ENCODE peak calls at places on chromosome 10, in seven cellular contexts. One of them, this sample, is unnamed.

GRCh38 chr10:21002097-21002878 is 105.2 kb upstream of the NEBL start:
- DNase-seq in AG09309: no peak
- DNase-seq in adrenal gland: no peak
- DNase-seq in AG10803: no peak
- DNase-seq in fibroblast of mammary gland: peak
- DNase-seq in H1: no peak
- DNase-seq in cardiac muscle cell: peak
- DNase-seq in this sample: peak

GRCh38 chr10:86944471-86944870 is 12.9 kb downstream of the MMRN2 start:
- DNase-seq in AG09309: no peak
- DNase-seq in adrenal gland: no peak
- DNase-seq in AG10803: peak
- DNase-seq in fibroblast of mammary gland: peak
- DNase-seq in H1: no peak
- DNase-seq in cardiac muscle cell: no peak
- DNase-seq in this sample: peak

GRCh38 chr10:8336629-8337331 is 282.3 kb downstream of the GATA3 start:
- DNase-seq in AG09309: no peak
- DNase-seq in adrenal gland: no peak
- DNase-seq in AG10803: no peak
- DNase-seq in fibroblast of mammary gland: no peak
- DNase-seq in H1: no peak
- DNase-seq in cardiac muscle cell: no peak
- DNase-seq in this sample: no peak

GRCh38 chr10:91051834-91052233 is 130.9 kb upstream of the ANKRD1 start:
- DNase-seq in AG09309: no peak
- DNase-seq in adrenal gland: peak
- DNase-seq in AG10803: peak
- DNase-seq in fibroblast of mammary gland: peak
- DNase-seq in H1: no peak
- DNase-seq in cardiac muscle cell: peak
- DNase-seq in this sample: peak

GRCh38 chr10:89283174-89283987 is 18.5 kb upstream of the IFIT2 start:
- DNase-seq in AG09309: no peak
- DNase-seq in adrenal gland: no peak
- DNase-seq in AG10803: peak
- DNase-seq in fibroblast of mammary gland: peak
- DNase-seq in H1: no peak
- DNase-seq in cardiac muscle cell: peak
- DNase-seq in this sample: peak

GRCh38 chr10:91424016-91424415 is 13.9 kb downstream of the HECTD2 start:
- DNase-seq in AG09309: no peak
- DNase-seq in adrenal gland: no peak
- DNase-seq in AG10803: peak
- DNase-seq in fibroblast of mammary gland: peak
- DNase-seq in H1: no peak
- DNase-seq in cardiac muscle cell: no peak
- DNase-seq in this sample: no peak

GRCh38 chr10:132939957-132940790 is 2.2 kb downstream of the CFAP46 start:
- DNase-seq in AG09309: no peak
- DNase-seq in adrenal gland: peak
- DNase-seq in AG10803: peak
- DNase-seq in fibroblast of mammary gland: peak
- DNase-seq in H1: no peak
- DNase-seq in cardiac muscle cell: peak
- DNase-seq in this sample: peak

GRCh38 chr10:106866244-106866845 is 298.2 kb downstream of the SORCS1 start:
- DNase-seq in AG09309: no peak
- DNase-seq in adrenal gland: no peak
- DNase-seq in AG10803: no peak
- DNase-seq in fibroblast of mammary gland: no peak
- DNase-seq in H1: no peak
- DNase-seq in cardiac muscle cell: no peak
- DNase-seq in this sample: no peak

GRCh38 chr10:3887885-3888476 is 103.0 kb upstream of the KLF6 start:
- DNase-seq in AG09309: peak
- DNase-seq in adrenal gland: peak
- DNase-seq in AG10803: peak
- DNase-seq in fibroblast of mammary gland: peak
- DNase-seq in H1: peak
- DNase-seq in cardiac muscle cell: peak
- DNase-seq in this sample: peak

GRCh38 chr10:118701529-118702323 is 53.0 kb downstream of the CACUL1 start:
- DNase-seq in AG09309: no peak
- DNase-seq in adrenal gland: no peak
- DNase-seq in AG10803: peak
- DNase-seq in fibroblast of mammary gland: peak
- DNase-seq in H1: no peak
- DNase-seq in cardiac muscle cell: no peak
- DNase-seq in this sample: no peak

GRCh38 chr10:88682491-88682890 is 18.2 kb downstream of the LIPF start:
- DNase-seq in AG09309: no peak
- DNase-seq in adrenal gland: no peak
- DNase-seq in AG10803: no peak
- DNase-seq in fibroblast of mammary gland: no peak
- DNase-seq in H1: no peak
- DNase-seq in cardiac muscle cell: peak
- DNase-seq in this sample: no peak

GRCh38 chr10:3897156-3897555 is 112.1 kb upstream of the KLF6 start:
- DNase-seq in AG09309: no peak
- DNase-seq in adrenal gland: no peak
- DNase-seq in AG10803: peak
- DNase-seq in fibroblast of mammary gland: peak
- DNase-seq in H1: no peak
- DNase-seq in cardiac muscle cell: peak
- DNase-seq in this sample: peak

GRCh38 chr10:20993387-20994170 is 96.5 kb upstream of the NEBL start:
- DNase-seq in AG09309: no peak
- DNase-seq in adrenal gland: no peak
- DNase-seq in AG10803: peak
- DNase-seq in fibroblast of mammary gland: peak
- DNase-seq in H1: no peak
- DNase-seq in cardiac muscle cell: no peak
- DNase-seq in this sample: no peak

GRCh38 chr10:114349505-114350211 is 54.6 kb downstream of the AFAP1L2 start:
- DNase-seq in AG09309: no peak
- DNase-seq in adrenal gland: no peak
- DNase-seq in AG10803: no peak
- DNase-seq in fibroblast of mammary gland: no peak
- DNase-seq in H1: no peak
- DNase-seq in cardiac muscle cell: no peak
- DNase-seq in this sample: no peak

GRCh38 chr10:93417264-93417663 is 64.9 kb downstream of the MYOF start:
- DNase-seq in AG09309: no peak
- DNase-seq in adrenal gland: no peak
- DNase-seq in AG10803: no peak
- DNase-seq in fibroblast of mammary gland: no peak
- DNase-seq in H1: no peak
- DNase-seq in cardiac muscle cell: no peak
- DNase-seq in this sample: no peak

GRCh38 chr10:7192831-7193348 is 217.9 kb downstream of the SFMBT2 start:
- DNase-seq in AG09309: no peak
- DNase-seq in adrenal gland: no peak
- DNase-seq in AG10803: no peak
- DNase-seq in fibroblast of mammary gland: no peak
- DNase-seq in H1: no peak
- DNase-seq in cardiac muscle cell: no peak
- DNase-seq in this sample: no peak

GRCh38 chr10:84762754-84763394 is 434.5 kb downstream of the CCSER2 start:
- DNase-seq in AG09309: no peak
- DNase-seq in adrenal gland: no peak
- DNase-seq in AG10803: no peak
- DNase-seq in fibroblast of mammary gland: no peak
- DNase-seq in H1: no peak
- DNase-seq in cardiac muscle cell: no peak
- DNase-seq in this sample: no peak

GRCh38 chr10:19817251-19818046 is 1.2 kb downstream of the PLXDC2 start:
- DNase-seq in AG09309: no peak
- DNase-seq in adrenal gland: peak
- DNase-seq in AG10803: no peak
- DNase-seq in fibroblast of mammary gland: no peak
- DNase-seq in H1: peak
- DNase-seq in cardiac muscle cell: peak
- DNase-seq in this sample: no peak

GRCh38 chr10:88540355-88540754 is 42.8 kb downstream of the RNLS start:
- DNase-seq in AG09309: no peak
- DNase-seq in adrenal gland: no peak
- DNase-seq in AG10803: peak
- DNase-seq in fibroblast of mammary gland: no peak
- DNase-seq in H1: no peak
- DNase-seq in cardiac muscle cell: no peak
- DNase-seq in this sample: no peak

GRCh38 chr10:131812012-131812403 is 88.8 kb upstream of the PPP2R2D start:
- DNase-seq in AG09309: no peak
- DNase-seq in adrenal gland: no peak
- DNase-seq in AG10803: no peak
- DNase-seq in fibroblast of mammary gland: no peak
- DNase-seq in H1: no peak
- DNase-seq in cardiac muscle cell: no peak
- DNase-seq in this sample: no peak

GRCh38 chr10:6202098-6202683 is 541 bp upstream of the PFKFB3 start:
- DNase-seq in AG09309: no peak
- DNase-seq in adrenal gland: peak
- DNase-seq in AG10803: no peak
- DNase-seq in fibroblast of mammary gland: no peak
- DNase-seq in H1: no peak
- DNase-seq in cardiac muscle cell: no peak
- DNase-seq in this sample: no peak

GRCh38 chr10:43857206-43857952 is 208.7 kb upstream of the ZNF32 start:
- DNase-seq in AG09309: peak
- DNase-seq in adrenal gland: no peak
- DNase-seq in AG10803: peak
- DNase-seq in fibroblast of mammary gland: peak
- DNase-seq in H1: no peak
- DNase-seq in cardiac muscle cell: peak
- DNase-seq in this sample: peak

GRCh38 chr10:17740668-17741067 is 11.3 kb upstream of the TMEM236 start:
- DNase-seq in AG09309: no peak
- DNase-seq in adrenal gland: no peak
- DNase-seq in AG10803: no peak
- DNase-seq in fibroblast of mammary gland: no peak
- DNase-seq in H1: no peak
- DNase-seq in cardiac muscle cell: no peak
- DNase-seq in this sample: no peak

GRCh38 chr10:128976886-128977285 is 490.2 kb upstream of the MGMT start:
- DNase-seq in AG09309: no peak
- DNase-seq in adrenal gland: no peak
- DNase-seq in AG10803: no peak
- DNase-seq in fibroblast of mammary gland: no peak
- DNase-seq in H1: no peak
- DNase-seq in cardiac muscle cell: no peak
- DNase-seq in this sample: no peak
- TF ChIP-seq CTCF in AG09309: no peak
- TF ChIP-seq CTCF in adrenal gland: no peak
- TF ChIP-seq CTCF in AG10803: no peak
- TF ChIP-seq CTCF in fibroblast of mammary gland: no peak
- TF ChIP-seq CTCF in H1: no peak
- TF ChIP-seq CTCF in cardiac muscle cell: no peak
- TF ChIP-seq CTCF in this sample: no peak

GRCh38 chr10:128470302-128470962 is 344.2 kb upstream of the MKI67 start:
- DNase-seq in AG09309: no peak
- DNase-seq in adrenal gland: no peak
- DNase-seq in AG10803: no peak
- DNase-seq in fibroblast of mammary gland: no peak
- DNase-seq in H1: no peak
- DNase-seq in cardiac muscle cell: no peak
- DNase-seq in this sample: no peak
- TF ChIP-seq CTCF in AG09309: no peak
- TF ChIP-seq CTCF in adrenal gland: no peak
- TF ChIP-seq CTCF in AG10803: no peak
- TF ChIP-seq CTCF in fibroblast of mammary gland: no peak
- TF ChIP-seq CTCF in H1: no peak
- TF ChIP-seq CTCF in cardiac muscle cell: no peak
- TF ChIP-seq CTCF in this sample: no peak

DNA sequence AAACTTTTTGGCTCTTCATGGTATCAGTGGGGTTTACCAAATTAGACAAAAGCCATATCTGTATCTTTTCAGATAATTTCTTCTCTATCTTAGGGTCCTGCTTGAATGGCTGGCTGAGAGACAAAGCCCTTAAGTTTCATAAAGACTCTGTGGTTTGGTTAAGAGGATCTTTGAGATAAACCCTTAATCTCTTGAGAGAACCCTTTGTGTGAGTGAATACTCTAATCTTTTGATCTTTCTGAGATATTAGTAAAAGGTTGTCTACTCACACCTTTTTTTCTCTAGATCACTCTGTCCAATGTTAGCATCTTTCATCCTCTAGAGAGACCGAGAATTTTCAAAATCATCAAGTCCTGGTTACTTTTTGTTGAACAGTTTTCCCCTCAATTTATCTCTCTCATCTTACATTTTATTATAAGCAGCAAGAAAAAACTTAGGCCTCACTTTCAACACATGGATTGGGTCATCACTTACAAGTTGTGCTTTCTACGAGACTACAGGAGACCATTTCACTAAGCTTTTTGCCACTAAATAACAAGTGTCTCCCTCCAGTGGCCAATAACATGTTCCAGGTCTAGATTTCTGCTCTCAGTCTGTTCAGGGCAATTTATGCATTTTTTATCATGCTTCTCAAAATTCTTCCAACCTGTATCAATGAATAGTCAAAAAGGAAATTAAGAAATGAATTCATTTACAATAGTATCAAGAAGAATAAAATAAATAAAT is 28.4 kb downstream of the DNAJC9 start:
- DNase-seq in AG09309: no peak
- DNase-seq in adrenal gland: no peak
- DNase-seq in AG10803: peak
- DNase-seq in fibroblast of mammary gland: peak
- DNase-seq in H1: no peak
- DNase-seq in cardiac muscle cell: peak
- DNase-seq in this sample: peak
- TF ChIP-seq CTCF in AG09309: peak
- TF ChIP-seq CTCF in adrenal gland: no peak
- TF ChIP-seq CTCF in AG10803: peak
- TF ChIP-seq CTCF in fibroblast of mammary gland: peak
- TF ChIP-seq CTCF in H1: peak
- TF ChIP-seq CTCF in cardiac muscle cell: peak
- TF ChIP-seq CTCF in this sample: peak

DNA sequence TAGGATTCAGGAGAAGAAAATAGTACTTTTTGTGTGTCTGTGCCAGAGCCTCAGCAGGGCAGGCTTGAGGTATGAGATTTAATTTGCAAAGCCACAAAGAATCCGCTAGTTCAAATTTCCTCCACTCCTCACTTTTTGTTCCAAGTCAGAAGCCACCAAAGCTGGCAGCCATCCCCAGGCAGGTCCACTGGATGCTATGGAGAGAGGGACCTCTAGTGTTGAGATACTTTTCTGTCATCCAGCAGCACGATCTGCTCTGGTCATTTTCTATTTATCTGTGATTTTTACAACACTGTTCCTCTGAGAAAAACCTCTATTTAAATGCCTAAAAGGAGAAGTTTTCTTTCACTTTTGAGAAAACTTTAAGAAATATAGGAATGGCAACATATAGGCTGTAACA is 147.9 kb upstream of the FRMD4A start:
- DNase-seq in AG09309: no peak
- DNase-seq in adrenal gland: peak
- DNase-seq in AG10803: peak
- DNase-seq in fibroblast of mammary gland: peak
- DNase-seq in H1: peak
- DNase-seq in cardiac muscle cell: peak
- DNase-seq in this sample: peak
- TF ChIP-seq CTCF in AG09309: peak
- TF ChIP-seq CTCF in adrenal gland: peak
- TF ChIP-seq CTCF in AG10803: peak
- TF ChIP-seq CTCF in fibroblast of mammary gland: peak
- TF ChIP-seq CTCF in H1: peak
- TF ChIP-seq CTCF in cardiac muscle cell: peak
- TF ChIP-seq CTCF in this sample: peak

GRCh38 chr10:31186225-31187010 is 132.6 kb upstream of the ZEB1 start:
- DNase-seq in AG09309: no peak
- DNase-seq in adrenal gland: no peak
- DNase-seq in AG10803: peak
- DNase-seq in fibroblast of mammary gland: no peak
- DNase-seq in H1: no peak
- DNase-seq in cardiac muscle cell: peak
- DNase-seq in this sample: no peak
- TF ChIP-seq CTCF in AG09309: no peak
- TF ChIP-seq CTCF in adrenal gland: no peak
- TF ChIP-seq CTCF in AG10803: no peak
- TF ChIP-seq CTCF in fibroblast of mammary gland: no peak
- TF ChIP-seq CTCF in H1: peak
- TF ChIP-seq CTCF in cardiac muscle cell: peak
- TF ChIP-seq CTCF in this sample: no peak